ENCODE peak calls at places on chromosomes 13 and 19, in eight cellular contexts. M is stimulated activated CD4-positive, alpha-beta T cell treated with anti-CD3 and anti-CD28 coated beads, Interleukin-1b, Interleukin-23, amount 100 ng/mL, for 4 hours; V is NCI-H2029; F is H54; H is naive thymus-derived CD8-positive, alpha-beta T cell; E is GF-D8; B is right lobe of liver; S is iris pigment epithelial cell. Z is an unnamed sample.

GRCh38 chr13:67740871-67741475 is 510.8 kb upstream of the PCDH9 start:
- DNase-seq in M (no peak), V (no peak), F (no peak), H (no peak), E (no peak), B (no peak), S (no peak), Z (no peak)

GRCh38 chr19:51311388-51312257 is at the start of gene IGLON5:
- DNase-seq in M (no peak), V (no peak), F (no peak), H (no peak), E (no peak), B (no peak), S (no peak), Z (no peak)

GRCh38 chr19:7470540-7471305 is 18.1 kb downstream of the PEX11G start:
- DNase-seq in M (no peak), V (no peak), F (no peak), H (no peak), E (no peak), B (no peak), S (no peak), Z (no peak)

GRCh38 chr19:41362143-41362847 is 1.7 kb downstream of the B9D2 start:
- DNase-seq in M (no peak), V (peak), F (no peak), H (no peak), E (no peak), B (no peak), S (no peak), Z (no peak)

GRCh38 chr13:89806594-89806993 is 1540.9 kb upstream of the MIR17HG start:
- DNase-seq in M (no peak), V (no peak), F (no peak), H (no peak), E (no peak), B (no peak), S (no peak), Z (no peak)

GRCh38 chr19:8338835-8339234 is 4.2 kb downstream of the KANK3 start:
- DNase-seq in M (no peak), V (no peak), F (no peak), H (no peak), E (no peak), B (no peak), S (no peak), Z (no peak)

GRCh38 chr13:44396963-44397580 is 23.4 kb downstream of the SERP2 start:
- DNase-seq in M (no peak), V (no peak), F (no peak), H (no peak), E (no peak), B (no peak), S (peak), Z (no peak)

GRCh38 chr13:107824636-107825035 is 390.7 kb downstream of the LIG4 start:
- DNase-seq in M (no peak), V (no peak), F (no peak), H (no peak), E (no peak), B (no peak), S (no peak), Z (no peak)

GRCh38 chr19:3336680-3337523 is 29.5 kb upstream of the NFIC start:
- DNase-seq in M (no peak), V (peak), F (no peak), H (no peak), E (no peak), B (peak), S (peak), Z (peak)

GRCh38 chr19:17294051-17294891 is 9.0 kb downstream of the ABHD8 start:
- DNase-seq in M (peak), V (no peak), F (peak), H (peak), E (no peak), B (no peak), S (peak), Z (no peak)

GRCh38 chr19:13112555-13112954 is 4.0 kb downstream of the TRMT1 start:
- DNase-seq in M (no peak), V (no peak), F (no peak), H (no peak), E (no peak), B (no peak), S (no peak), Z (no peak)

GRCh38 chr19:16041571-16042386 is 34.5 kb upstream of the TPM4 start:
- DNase-seq in M (peak), V (peak), F (peak), H (peak), E (no peak), B (peak), S (peak), Z (peak)

GRCh38 chr19:16061943-16062342 is 14.4 kb upstream of the TPM4 start:
- DNase-seq in M (no peak), V (no peak), F (no peak), H (peak), E (no peak), B (no peak), S (no peak), Z (no peak)

GRCh38 chr13:20401958-20402856 is 123.5 kb downstream of the CRYL1 start:
- DNase-seq in M (no peak), V (no peak), F (peak), H (no peak), E (peak), B (no peak), S (peak), Z (peak)

GRCh38 chr19:51097166-51097736 is 11.0 kb downstream of the CTU1 start:
- DNase-seq in M (peak), V (peak), F (peak), H (peak), E (peak), B (peak), S (peak), Z (no peak)

GRCh38 chr13:102852556-102852955 is 6.7 kb downstream of the ERCC5 start:
- DNase-seq in M (no peak), V (no peak), F (no peak), H (no peak), E (no peak), B (no peak), S (no peak), Z (no peak)

GRCh38 chr13:103973740-103974139 is 907.5 kb upstream of the SLC10A2 start:
- DNase-seq in M (no peak), V (no peak), F (no peak), H (no peak), E (no peak), B (no peak), S (no peak), Z (no peak)

GRCh38 chr19:45637890-45638667 is 1.1 kb downstream of the EML2 start:
- DNase-seq in M (no peak), V (no peak), F (no peak), H (no peak), E (no peak), B (no peak), S (peak), Z (no peak)

GRCh38 chr19:12884202-12884601 is 2.8 kb downstream of the KLF1 start:
- DNase-seq in M (no peak), V (no peak), F (no peak), H (no peak), E (no peak), B (no peak), S (no peak), Z (no peak)

GRCh38 chr13:44374348-44374712 is 706 bp downstream of the SERP2 start:
- DNase-seq in M (no peak), V (no peak), F (no peak), H (no peak), E (no peak), B (no peak), S (no peak), Z (no peak)

GRCh38 chr19:45528744-45529453 is 21.6 kb downstream of the VASP start:
- DNase-seq in M (no peak), V (peak), F (no peak), H (peak), E (no peak), B (peak), S (peak), Z (no peak)

GRCh38 chr19:41937976-41938375 is 9.7 kb upstream of the ERFL start:
- DNase-seq in M (no peak), V (no peak), F (no peak), H (no peak), E (no peak), B (no peak), S (no peak), Z (no peak)

GRCh38 chr19:49639401-49640112 is 386 bp downstream of the RRAS start:
- DNase-seq in M (no peak), V (no peak), F (no peak), H (peak), E (no peak), B (no peak), S (no peak), Z (no peak)

GRCh38 chr13:113655358-113656014 is 2.5 kb downstream of the ATP4B start:
- DNase-seq in M (no peak), V (no peak), F (no peak), H (no peak), E (no peak), B (peak), S (no peak), Z (no peak)

GRCh38 chr19:42555317-42555716 is 27.0 kb upstream of the CEACAM1 start:
- DNase-seq in M (no peak), V (no peak), F (no peak), H (no peak), E (peak), B (no peak), S (no peak), Z (no peak)

GRCh38 chr13:80055804-80056203 is 285.1 kb downstream of the SPRY2 start:
- DNase-seq in M (no peak), V (no peak), F (no peak), H (no peak), E (no peak), B (no peak), S (no peak), Z (no peak)